ENCODE peak calls at places on chromosome 17, in eight cellular contexts. C is ureter; T is NCI-H1105; K is GM04504; Q is stimulated activated CD8-positive, alpha-beta memory T cell treated with anti-CD3 and anti-CD28 coated beads, Interleukin-7, amount 100 ng/mL, for 1 hour; I is activated naive CD4-positive, alpha-beta T cell; Y is transverse colon; B is lower leg skin. Z is an unnamed sample.

GRCh38 chr17:57589151-57590034 is 155.7 kb downstream of the CCDC182 start:
- DNase-seq in C (no peak), T (no peak), K (no peak), Q (no peak), I (no peak), Y (no peak), B (no peak), Z (peak; percentile 66)

GRCh38 chr17:51165680-51166197 is 472 bp upstream of the NME2 start:
- DNase-seq in C (no peak), T (no peak), K (no peak), Q (no peak), I (peak; percentile 39), Y (peak; percentile 43), B (no peak), Z (peak; percentile 78)

GRCh38 chr17:7003745-7004144 is 7.9 kb downstream of the ALOX12 start:
- DNase-seq in C (no peak), T (no peak), K (no peak), Q (no peak), I (no peak), Y (no peak), B (no peak), Z (no peak)

GRCh38 chr17:19646788-19647696 is 1.5 kb upstream of the ALDH3A2 start:
- DNase-seq in C (no peak), T (no peak), K (no peak), Q (no peak), I (no peak), Y (no peak), B (no peak), Z (no peak)

GRCh38 chr17:63435681-63436522 is 10.2 kb downstream of the CYB561 start:
- DNase-seq in C (no peak), T (no peak), K (no peak), Q (no peak), I (no peak), Y (peak; percentile 42), B (no peak), Z (peak; percentile 82)

GRCh38 chr17:63165420-63165819 is 199.4 kb downstream of the TANC2 start:
- DNase-seq in C (no peak), T (no peak), K (no peak), Q (no peak), I (no peak), Y (no peak), B (no peak), Z (no peak)

GRCh38 chr17:57649731-57650484 is 95.2 kb downstream of the CCDC182 start:
- DNase-seq in C (no peak), T (no peak), K (no peak), Q (no peak), I (no peak), Y (no peak), B (no peak), Z (no peak)

GRCh38 chr17:42809250-42809649 is 10.6 kb downstream of the CNTD1 start:
- DNase-seq in C (no peak), T (no peak), K (peak; percentile 88), Q (no peak), I (no peak), Y (no peak), B (no peak), Z (no peak)

GRCh38 chr17:68641276-68642117 is 40.3 kb upstream of the FAM20A start:
- DNase-seq in C (no peak), T (no peak), K (no peak), Q (no peak), I (no peak), Y (no peak), B (no peak), Z (no peak)

GRCh38 chr17:6392609-6393367 is 42.1 kb downstream of the AIPL1 start:
- DNase-seq in C (no peak), T (peak; percentile 88), K (no peak), Q (no peak), I (no peak), Y (no peak), B (no peak), Z (no peak)

GRCh38 chr17:1627987-1628855 is at the start of gene SLC43A2:
- DNase-seq in C (peak; percentile 84), T (peak; percentile 69), K (peak; percentile 40), Q (peak; percentile 52), I (peak; percentile 67), Y (peak; percentile 86), B (peak; percentile 69), Z (peak; percentile 95)

GRCh38 chr17:15409721-15410247 is 57.6 kb downstream of the CDRT4 start:
- DNase-seq in C (no peak), T (no peak), K (peak; percentile 93), Q (no peak), I (no peak), Y (peak; percentile 21), B (peak; percentile 67), Z (no peak)

GRCh38 chr17:82517230-82517865 is 2.2 kb upstream of the FOXK2 start:
- DNase-seq in C (no peak), T (no peak), K (no peak), Q (no peak), I (no peak), Y (no peak), B (no peak), Z (no peak)

GRCh38 chr17:207775-208174 is 26.3 kb upstream of the DOC2B start:
- DNase-seq in C (no peak), T (no peak), K (no peak), Q (no peak), I (no peak), Y (no peak), B (no peak), Z (peak; percentile 23)

GRCh38 chr17:6454495-6455320 is 10.5 kb downstream of the PIMREG start:
- DNase-seq in C (no peak), T (no peak), K (no peak), Q (no peak), I (no peak), Y (no peak), B (no peak), Z (peak; percentile 77)

GRCh38 chr17:49527927-49528651 is 33.0 kb downstream of the NGFR start:
- DNase-seq in C (no peak), T (no peak), K (no peak), Q (no peak), I (no peak), Y (no peak), B (no peak), Z (no peak)

GRCh38 chr17:67055041-67055443 is 10.7 kb downstream of the CACNG1 start:
- DNase-seq in C (no peak), T (no peak), K (no peak), Q (no peak), I (no peak), Y (no peak), B (no peak), Z (no peak)

GRCh38 chr17:31654936-31655335 is 204.1 kb downstream of the COPRS start:
- DNase-seq in C (peak; percentile 58), T (no peak), K (no peak), Q (peak; percentile 22), I (no peak), Y (no peak), B (peak; percentile 58), Z (no peak)

GRCh38 chr17:48162946-48163506 is 55.5 kb downstream of the SNX11 start:
- DNase-seq in C (no peak), T (no peak), K (no peak), Q (no peak), I (no peak), Y (peak; percentile 11), B (no peak), Z (no peak)

GRCh38 chr17:78958556-78959191 is 21.0 kb downstream of the LGALS3BP start:
- DNase-seq in C (no peak), T (no peak), K (no peak), Q (no peak), I (no peak), Y (peak; percentile 32), B (no peak), Z (no peak)

GRCh38 chr17:81030726-81031570 is 4.0 kb upstream of the BAIAP2 start:
- DNase-seq in C (peak; percentile 42), T (no peak), K (no peak), Q (no peak), I (no peak), Y (peak; percentile 70), B (no peak), Z (peak; percentile 87)

GRCh38 chr17:13601776-13602551 is at the start of gene HS3ST3A1:
- DNase-seq in C (no peak), T (peak; percentile 35), K (no peak), Q (no peak), I (no peak), Y (peak; percentile 15), B (no peak), Z (peak; percentile 80)